ENCODE peak calls at places on chromosomes 4 and X, in four cellular contexts. K is GM13976, J is endothelial cell of umbilical vein, I is activated T-helper 1 cell treated with Interleukin-2 at 50 U/mL for 16 hours. O is an unnamed sample.
A peak's percentile ranks its signal among the peaks of the same experiment; 100 is the strongest.

GRCh38 chr4:32031026-32031425 is 1310.9 kb downstream of the PCDH7 start:
- DNase-seq in K (no peak), J (no peak), I (no peak), O (no peak)

GRCh38 chr4:54659213-54660144 is 1.7 kb downstream of the KIT start:
- DNase-seq in K (peak; percentile 22), J (peak; percentile 36), I (no peak), O (no peak)

GRCh38 chrX:68292471-68292870 is 140.8 kb downstream of the OPHN1 start:
- DNase-seq in K (no peak), J (no peak), I (no peak), O (no peak)

GRCh38 chrX:110125435-110125834 is 122.5 kb downstream of the TMEM164 start:
- DNase-seq in K (no peak), J (peak; percentile 15), I (no peak), O (no peak)

GRCh38 chr4:153513596-153513995 is 47.4 kb downstream of the TMEM131L start:
- DNase-seq in K (no peak), J (peak; percentile 58), I (no peak), O (no peak)

GRCh38 chrX:153885968-153886903 is at the start of gene L1CAM:
- DNase-seq in K (no peak), J (no peak), I (no peak), O (no peak)

GRCh38 chrX:40064055-40064597 is 33.6 kb downstream of the BCOR start:
- DNase-seq in K (no peak), J (no peak), I (no peak), O (no peak)

GRCh38 chr4:20253799-20254409 is 2.2 kb downstream of the SLIT2 start:
- DNase-seq in K (peak; percentile 23), J (peak; percentile 64), I (no peak), O (no peak)

O was measured in dermis microvascular lymphatic vessel endothelial cell.